ENCODE peak calls at places on chromosomes 16 and 17, in five cellular contexts. A is GM23338, J is HCT116, M is AG04450, H is body of pancreas. W is an unnamed sample.

GRCh38 chr16:50884066-50884860 is 142.4 kb downstream of the CYLD start:
- DNase-seq in A (peak), J (no peak), M (no peak), H (no peak), W (no peak)

GRCh38 chr17:2598166-2598565 is 4.7 kb downstream of the PAFAH1B1 start:
- DNase-seq in A (no peak), J (no peak), M (no peak), H (no peak), W (no peak)

GRCh38 chr17:7883781-7884386 is 4.7 kb upstream of the CHD3 start:
- DNase-seq in A (no peak), J (no peak), M (no peak), H (no peak), W (no peak)

GRCh38 chr17:50834786-50835562 is 412 bp upstream of the WFIKKN2 start:
- DNase-seq in A (peak), J (no peak), M (peak), H (no peak), W (no peak)

GRCh38 chr16:69762843-69763556 is 868 bp downstream of the WWP2 start:
- DNase-seq in A (no peak), J (no peak), M (no peak), H (peak), W (no peak)

GRCh38 chr16:86959182-86959651 is 358.0 kb downstream of the C16orf95 start:
- DNase-seq in A (no peak), J (no peak), M (no peak), H (no peak), W (no peak)

GRCh38 chr17:1379930-1380313 is 20.1 kb downstream of the YWHAE start:
- DNase-seq in A (no peak), J (no peak), M (no peak), H (no peak), W (no peak)

GRCh38 chr17:64223283-64223682 is 39.8 kb downstream of the TEX2 start:
- DNase-seq in A (no peak), J (no peak), M (no peak), H (no peak), W (no peak)

GRCh38 chr17:8700546-8700945 is 44.1 kb downstream of the CCDC42 start:
- DNase-seq in A (no peak), J (no peak), M (no peak), H (no peak), W (no peak)

GRCh38 chr16:81625544-81626152 is 153.4 kb upstream of the PLCG2 start:
- DNase-seq in A (no peak), J (no peak), M (no peak), H (peak), W (no peak)

GRCh38 chr17:21240375-21241055 is 12.7 kb downstream of the NATD1 start:
- DNase-seq in A (peak), J (no peak), M (no peak), H (no peak), W (no peak)

GRCh38 chr17:50363217-50364060 is 9.5 kb downstream of the MRPL27 start:
- DNase-seq in A (peak), J (no peak), M (no peak), H (no peak), W (no peak)

GRCh38 chr17:79279320-79279719 is 204.7 kb downstream of the ENGASE start:
- DNase-seq in A (no peak), J (no peak), M (no peak), H (no peak), W (no peak)

GRCh38 chr16:82293671-82294070 is 123.6 kb upstream of the MPHOSPH6 start:
- DNase-seq in A (no peak), J (no peak), M (no peak), H (no peak), W (no peak)

GRCh38 chr17:77455111-77455877 is 314.5 kb downstream of the SEC14L1 start:
- DNase-seq in A (no peak), J (no peak), M (no peak), H (no peak), W (peak)
- TF ChIP-seq CTCF in A (no peak), J (no peak), M (no peak), H (no peak), W (no peak)

GRCh38 chr16:14362774-14363371 is 267.2 kb downstream of the PARN start:
- DNase-seq in A (no peak), J (no peak), M (no peak), H (no peak), W (no peak)

GRCh38 chr16:14364112-14364385 is 266.0 kb downstream of the PARN start:
- DNase-seq in A (no peak), J (no peak), M (no peak), H (no peak), W (no peak)

GRCh38 chr16:14365200-14365851 is 264.7 kb downstream of the PARN start:
- DNase-seq in A (no peak), J (no peak), M (no peak), H (no peak), W (no peak)

GRCh38 chr16:14366447-14366846 is 263.6 kb downstream of the PARN start:
- DNase-seq in A (no peak), J (no peak), M (no peak), H (no peak), W (no peak)

DNA sequence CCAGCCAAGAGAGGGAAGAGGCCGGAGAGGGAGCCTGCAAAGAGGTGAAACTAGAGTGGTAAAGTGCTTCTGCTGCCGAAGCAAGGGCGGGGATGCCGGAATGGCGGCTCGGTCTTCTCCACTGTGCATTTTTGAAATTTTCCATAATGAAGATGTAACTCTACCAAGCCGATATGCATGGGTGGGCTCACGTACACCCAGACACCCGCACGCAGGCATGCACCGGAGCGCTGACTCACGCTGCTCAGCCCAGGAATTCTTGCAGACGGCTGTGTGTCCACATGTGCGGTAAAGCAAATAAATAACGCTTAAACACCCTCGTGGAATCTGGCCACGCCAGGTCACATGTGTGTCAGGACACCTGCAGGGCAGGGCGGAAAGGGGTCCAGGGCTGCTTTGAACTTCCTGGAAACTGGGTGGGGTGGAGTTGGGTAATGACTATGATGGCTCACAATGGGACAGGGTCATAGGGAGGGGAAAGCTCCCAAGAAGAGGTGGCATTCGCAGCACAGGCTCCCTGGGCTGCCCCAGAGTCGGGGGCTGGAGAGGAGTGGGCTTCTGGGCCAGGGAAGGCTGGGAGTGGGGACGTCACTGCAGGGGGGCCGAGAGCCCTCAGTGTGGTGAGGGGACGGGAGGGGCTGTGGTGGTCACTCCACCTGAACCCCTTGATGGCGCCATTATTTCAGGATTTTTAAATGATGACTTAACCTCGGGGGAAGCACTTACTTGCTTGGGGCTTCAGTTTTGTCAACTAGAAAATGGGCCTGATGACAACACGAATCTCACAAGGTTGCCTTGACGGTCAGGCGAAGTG is 265.5 kb downstream of the PARN start:
- DNase-seq in A (peak), J (peak), M (peak), H (no peak), W (no peak)
- TF ChIP-seq CTCF in A (peak), J (no peak), M (no peak), H (no peak), W (no peak)

DNA sequence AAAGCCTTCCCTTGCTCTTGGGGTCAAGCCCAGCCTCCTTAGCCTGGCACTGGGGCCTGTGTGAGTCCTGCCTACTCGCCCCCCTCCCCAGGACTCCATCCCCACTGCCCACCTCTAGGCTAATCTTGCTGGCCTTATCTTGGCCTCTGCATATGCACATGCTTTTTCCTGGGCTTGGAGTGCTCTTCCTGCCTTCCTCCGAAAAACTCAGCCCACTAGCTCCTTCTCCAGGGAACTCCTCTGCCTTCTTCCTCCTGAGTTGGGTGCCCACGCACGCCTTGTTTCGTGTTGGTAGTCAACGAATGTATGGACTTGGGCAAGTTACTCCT is 16.5 kb downstream of the TBX2 start:
- DNase-seq in A (no peak), J (no peak), M (no peak), H (no peak), W (no peak)
- TF ChIP-seq CTCF in A (no peak), J (no peak), M (no peak), H (no peak), W (no peak)

DNA sequence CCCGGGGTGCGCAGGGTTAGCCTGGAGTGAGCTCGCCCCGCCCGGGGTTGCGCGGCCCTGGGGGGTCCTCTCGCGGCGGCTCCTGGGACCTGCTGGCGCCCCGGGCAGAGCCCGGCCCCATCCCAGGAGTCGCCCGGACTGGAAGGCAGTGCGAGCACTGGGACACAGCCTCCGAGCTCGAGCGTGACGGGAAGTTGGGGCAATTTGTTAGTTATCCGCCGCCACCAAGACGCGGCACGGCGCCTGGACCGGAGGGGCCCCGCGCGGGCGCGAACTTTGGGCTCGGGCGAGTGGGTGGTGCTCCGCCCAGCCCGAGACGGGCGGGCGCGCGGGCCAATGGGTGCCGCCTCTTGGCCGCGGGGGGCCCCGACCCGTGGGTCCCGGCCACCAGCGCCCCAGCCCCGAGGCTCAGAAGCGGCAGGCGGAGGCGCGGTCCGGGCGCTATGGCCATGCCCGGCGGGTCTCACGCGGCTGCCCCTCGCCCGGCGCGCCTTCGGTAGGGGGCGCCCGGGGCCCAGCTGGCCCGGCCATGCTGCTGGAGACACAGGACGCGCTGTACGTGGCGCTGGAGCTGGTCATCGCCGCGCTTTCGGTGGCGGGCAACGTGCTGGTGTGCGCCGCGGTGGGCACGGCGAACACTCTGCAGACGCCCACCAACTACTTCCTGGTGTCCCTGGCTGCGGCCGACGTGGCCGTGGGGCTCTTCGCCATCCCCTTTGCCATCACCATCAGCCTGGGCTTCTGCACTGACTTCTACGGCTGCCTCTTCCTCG is at the start of gene ADORA2B:
- DNase-seq in A (peak), J (no peak), M (no peak), H (peak), W (peak)
- TF ChIP-seq CTCF in A (no peak), J (peak), M (peak), H (peak), W (peak)

GRCh38 chr17:32591428-32591827 is 104.6 kb downstream of the CDK5R1 start:
- DNase-seq in A (no peak), J (no peak), M (no peak), H (no peak), W (no peak)
- TF ChIP-seq CTCF in A (no peak), J (no peak), M (no peak), H (no peak), W (no peak)

DNA sequence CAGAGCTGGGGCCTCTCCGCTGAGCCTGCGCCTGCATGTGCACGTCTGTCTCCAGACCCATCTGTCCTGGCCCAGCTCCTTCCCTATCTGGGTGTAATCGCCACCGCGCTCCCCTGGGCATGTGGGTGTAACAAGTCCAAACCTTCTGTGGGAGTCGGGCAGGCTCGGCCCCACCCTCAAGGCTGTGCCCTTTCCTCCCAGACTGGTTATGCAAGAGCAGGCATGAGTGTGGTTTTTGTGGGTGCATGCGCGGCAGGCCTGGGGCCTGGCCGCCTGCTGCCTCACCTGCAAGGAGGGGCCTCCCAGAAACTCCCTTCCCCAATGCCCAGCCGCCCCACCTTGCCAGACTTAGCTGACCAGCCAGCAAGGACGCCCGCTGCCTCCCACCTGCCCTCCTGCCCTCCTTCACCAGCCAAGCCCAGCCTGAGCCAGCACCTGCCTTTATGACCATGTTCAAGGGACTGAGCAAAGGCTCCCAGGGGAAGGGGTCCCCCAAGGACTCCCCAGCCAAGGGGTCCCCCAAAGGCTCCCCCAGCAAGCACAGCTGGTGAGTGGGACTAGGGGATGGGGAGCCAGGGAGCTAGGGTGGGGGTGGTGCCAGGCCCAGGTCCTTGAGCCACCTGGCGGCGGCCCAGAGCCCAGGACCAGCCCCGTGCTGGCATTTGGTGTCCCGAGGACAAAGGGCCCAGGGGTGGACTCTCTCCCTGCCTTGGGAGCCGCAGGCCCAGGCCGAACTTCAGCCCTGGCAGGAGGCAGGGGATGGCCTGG is at the start of gene EVPLL:
- DNase-seq in A (no peak), J (no peak), M (no peak), H (no peak), W (no peak)
- TF ChIP-seq CTCF in A (no peak), J (no peak), M (peak), H (no peak), W (no peak)

GRCh38 chr16:6019490-6019991 is 921.9 kb upstream of the EEF2KMT start:
- DNase-seq in A (peak), J (no peak), M (no peak), H (no peak), W (peak)
- TF ChIP-seq CTCF in A (no peak), J (no peak), M (no peak), H (no peak), W (no peak)

GRCh38 chr17:81909231-81909630 is 2.0 kb downstream of the PCYT2 start:
- DNase-seq in A (no peak), J (no peak), M (no peak), H (no peak), W (no peak)

GRCh38 chr17:81906476-81907218 is 4.6 kb downstream of the PCYT2 start:
- DNase-seq in A (peak), J (no peak), M (no peak), H (no peak), W (no peak)

GRCh38 chr17:81905993-81906392 is 4.0 kb downstream of the NPB start:
- DNase-seq in A (no peak), J (no peak), M (no peak), H (no peak), W (no peak)

GRCh38 chr17:81908793-81909192 is 2.4 kb downstream of the PCYT2 start:
- DNase-seq in A (no peak), J (no peak), M (no peak), H (no peak), W (no peak)

DNA sequence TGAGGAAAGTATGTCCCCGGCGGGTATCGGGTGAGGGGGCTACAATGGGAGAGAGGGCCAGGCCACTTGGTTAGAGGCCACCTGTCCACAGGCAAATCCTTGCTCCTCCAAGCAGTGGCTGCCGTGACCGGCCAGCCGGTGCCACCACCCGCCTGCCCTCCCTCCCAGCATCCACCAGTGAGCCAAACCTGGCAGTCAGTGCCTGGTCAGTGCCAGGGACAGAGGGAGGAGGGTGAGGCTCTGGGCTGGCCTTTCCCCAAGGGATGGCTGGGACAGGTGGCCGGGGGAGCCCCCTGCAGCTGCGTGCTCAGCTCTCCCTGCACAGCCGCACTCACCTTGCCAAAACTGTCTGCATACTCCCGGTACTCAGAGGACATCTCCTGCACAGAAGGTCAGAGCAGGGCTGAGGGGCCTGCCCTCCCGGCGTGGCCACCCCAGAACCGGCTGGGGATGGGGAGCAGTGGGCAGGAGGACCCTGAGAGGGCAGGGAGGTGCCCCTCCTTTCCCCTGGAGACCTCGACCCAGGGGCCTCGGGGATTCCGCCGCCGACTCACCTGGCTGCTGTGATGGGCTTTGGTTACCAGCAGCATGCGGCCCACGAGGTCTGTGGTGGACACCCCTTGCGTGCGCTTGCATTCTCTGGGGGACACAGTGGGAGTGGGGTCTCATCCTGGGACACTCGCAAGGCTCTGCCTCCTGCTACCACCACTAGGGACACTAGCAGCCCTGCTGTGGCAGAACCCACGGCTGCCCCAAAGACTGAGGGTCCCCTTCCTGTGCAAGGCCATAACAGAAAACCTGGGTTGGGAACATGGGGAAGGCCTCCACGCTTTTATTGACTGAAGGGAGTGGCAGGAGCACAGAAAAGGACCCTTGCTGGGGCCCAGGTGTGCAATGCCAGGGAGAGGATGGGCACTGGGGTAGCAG is 3.7 kb downstream of the PCYT2 start:
- DNase-seq in A (no peak), J (no peak), M (no peak), H (no peak), W (no peak)
- TF ChIP-seq CTCF in A (no peak), J (no peak), M (peak), H (no peak), W (peak)

DNA sequence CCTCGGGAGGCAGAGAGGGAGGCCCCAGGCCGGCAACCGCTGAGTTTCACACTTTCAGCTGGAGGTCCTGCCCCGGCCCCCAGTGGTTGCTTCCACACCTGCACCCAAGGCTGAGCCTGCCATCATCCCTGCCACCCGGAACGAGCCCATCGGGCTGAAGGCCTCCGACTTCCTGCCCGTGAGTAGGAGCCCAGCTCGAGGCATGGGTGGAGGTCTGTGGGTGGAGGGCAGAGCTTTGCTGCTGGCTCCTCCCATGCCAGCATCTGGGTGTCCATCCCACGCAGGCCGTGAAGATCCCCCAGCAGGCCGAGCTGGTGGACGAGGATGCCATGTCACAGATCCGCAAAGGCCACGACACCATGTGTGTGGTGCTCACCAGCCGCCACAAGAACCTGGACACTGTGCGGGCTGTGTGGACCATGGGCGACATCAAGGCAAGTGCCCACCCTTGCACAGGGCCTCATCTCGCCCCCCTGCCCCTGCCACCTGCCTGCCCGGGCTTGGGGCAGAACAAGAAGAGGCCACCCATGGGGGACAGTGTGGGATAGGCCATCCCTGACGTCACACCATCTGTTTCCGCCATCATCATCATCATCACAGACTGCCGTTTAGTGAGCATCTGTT is 19.6 kb downstream of the KATNB1 start:
- DNase-seq in A (no peak), J (no peak), M (no peak), H (peak), W (no peak)
- TF ChIP-seq CTCF in A (no peak), J (no peak), M (no peak), H (no peak), W (peak)